ENCODE peak calls at places on chromosome 16, in seven cellular contexts. A is breast epithelium, N is PC-9, L is ovary, P is MM.1S, Q is adrenal gland, M is right cardiac atrium. D is an unnamed sample.

GRCh38 chr16:79618712-79619050 is 18.1 kb upstream of the MAF start:
- DNase-seq in L (no peak), Q (no peak), P (no peak), N (no peak), A (no peak), M (no peak), D (no peak)

GRCh38 chr16:83552193-83552592 is 255.6 kb upstream of the HSBP1 start:
- DNase-seq in Q (no peak), P (no peak), L (no peak), A (no peak), M (no peak), N (no peak), D (no peak)

GRCh38 chr16:12646490-12647274 is 157.0 kb downstream of the CPPED1 start:
- DNase-seq in N (no peak), Q (no peak), L (no peak), A (no peak), P (peak; percentile 6), M (peak; percentile 29), D (peak; percentile 6)

GRCh38 chr16:69566437-69567030 is 768 bp downstream of the NFAT5 start:
- DNase-seq in Q (peak; percentile 76), N (no peak), A (peak; percentile 58), P (peak; percentile 53), M (peak; percentile 75), L (peak; percentile 59), D (peak; percentile 17)

GRCh38 chr16:4879049-4879448 is 31.8 kb downstream of the UBN1 start:
- DNase-seq in P (no peak), N (no peak), L (no peak), M (no peak), A (no peak), Q (no peak), D (no peak)

GRCh38 chr16:23202166-23202565 is 19.6 kb downstream of the SCNN1G start:
- DNase-seq in M (no peak), A (no peak), P (no peak), N (no peak), L (no peak), Q (no peak), D (no peak)

GRCh38 chr16:9401173-9401572 is 309.7 kb downstream of the HAPSTR1 start:
- DNase-seq in P (no peak), A (no peak), L (no peak), M (no peak), N (no peak), Q (no peak), D (no peak)

GRCh38 chr16:49096191-49096945 is 185.3 kb downstream of the CBLN1 start:
- DNase-seq in Q (no peak), L (no peak), A (no peak), P (no peak), M (no peak), N (no peak), D (no peak)

GRCh38 chr16:4200000-4200780 is 41.7 kb downstream of the SRL start:
- DNase-seq in M (peak; percentile 63), A (peak; percentile 74), N (peak; percentile 73), L (peak; percentile 73), Q (peak; percentile 70), P (peak; percentile 47), D (peak; percentile 44)

GRCh38 chr16:2821483-2822157 is 4.6 kb downstream of the PRSS21 start:
- DNase-seq in M (no peak), P (no peak), A (peak; percentile 25), Q (no peak), L (no peak), N (no peak), D (no peak)

GRCh38 chr16:22161999-22162657 is at the start of gene SDR42E2:
- DNase-seq in N (no peak), L (no peak), Q (no peak), M (no peak), P (peak; percentile 53), A (no peak), D (peak; percentile 26)

GRCh38 chr16:3650631-3651265 is 3.7 kb upstream of the DNASE1 start:
- DNase-seq in P (no peak), A (peak; percentile 46), N (no peak), M (no peak), Q (no peak), L (no peak), D (no peak)

GRCh38 chr16:3698941-3699340 is 18.4 kb downstream of the TRAP1 start:
- DNase-seq in N (no peak), M (no peak), Q (no peak), A (no peak), L (no peak), P (no peak), D (no peak)

GRCh38 chr16:81585785-81586184 is 141.2 kb downstream of the CMIP start:
- DNase-seq in L (no peak), N (peak; percentile 32), M (no peak), Q (no peak), P (no peak), A (no peak), D (no peak)

GRCh38 chr16:81586421-81586820 is 141.8 kb downstream of the CMIP start:
- DNase-seq in P (no peak), A (no peak), Q (no peak), M (no peak), N (peak; percentile 81), L (no peak), D (no peak)

GRCh38 chr16:81583893-81584705 is 139.5 kb downstream of the CMIP start:
- DNase-seq in N (peak; percentile 24), P (no peak), Q (peak; percentile 83), A (no peak), L (no peak), M (no peak), D (no peak)

GRCh38 chr16:81581107-81581506 is 136.5 kb downstream of the CMIP start:
- DNase-seq in M (no peak), A (peak; percentile 66), Q (no peak), N (peak; percentile 100), P (no peak), L (no peak), D (no peak)

DNA sequence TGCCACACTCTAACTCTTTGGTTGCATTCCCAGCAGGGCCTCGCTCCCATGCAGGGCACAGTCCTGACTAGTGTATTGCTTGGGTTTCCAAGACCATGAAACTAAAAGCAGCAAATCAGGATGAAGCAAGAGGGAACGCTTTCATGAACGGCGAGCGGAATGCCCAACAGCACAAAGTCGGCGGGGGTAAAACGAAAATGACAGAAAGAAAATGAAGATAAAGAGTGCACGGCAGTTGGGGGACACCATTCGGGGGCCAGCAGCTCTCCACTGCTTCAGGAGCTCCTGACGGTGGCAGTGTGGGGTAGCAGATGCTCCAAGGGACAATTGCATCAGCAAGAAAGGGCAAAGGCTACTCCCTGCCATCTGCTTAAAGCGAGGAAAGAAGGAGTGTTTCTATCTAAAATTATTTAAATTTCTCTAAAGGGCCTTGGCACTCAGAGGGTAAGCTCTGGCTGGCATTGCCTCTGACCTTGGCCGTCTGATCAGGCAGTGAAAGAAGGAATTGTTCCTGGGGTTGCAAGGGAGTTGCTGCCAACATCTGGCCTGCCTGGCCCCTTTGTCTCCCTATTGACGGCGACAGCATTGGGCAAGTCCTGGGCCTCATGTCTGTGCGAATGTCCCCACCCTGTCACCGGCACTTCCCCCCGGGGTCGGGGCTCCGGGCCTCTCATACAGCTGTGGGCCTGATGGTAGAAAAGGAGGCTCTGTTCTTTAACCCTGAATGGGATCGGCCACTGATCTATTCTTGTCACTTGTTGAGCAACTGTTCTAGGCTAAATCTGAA is 138.2 kb downstream of the CMIP start:
- DNase-seq in P (no peak), M (peak; percentile 43), Q (peak; percentile 72), N (peak; percentile 9), A (no peak), L (no peak), D (no peak)
- H3K4me1 ChIP-seq in P (no peaks in the 10 kb centered on the region), M (peaks cover 4% of the 10 kb centered on the region), Q (peaks cover 26% of the 10 kb centered on the region), N (peaks cover 80% of the 10 kb centered on the region), A (peaks cover 9% of the 10 kb centered on the region), L (peaks cover 1% of the 10 kb centered on the region), D (no peaks in the 10 kb centered on the region)

GRCh38 chr16:54460254-54460860 is 173.8 kb upstream of the IRX3 start:
- DNase-seq in M (no peak), Q (no peak), N (no peak), A (no peak), P (no peak), L (no peak), D (no peak)

GRCh38 chr16:54462151-54462651 is 175.6 kb upstream of the IRX3 start:
- DNase-seq in M (no peak), L (no peak), A (no peak), Q (no peak), N (no peak), P (no peak), D (no peak)

GRCh38 chr16:54459509-54460235 is 173.1 kb upstream of the IRX3 start:
- DNase-seq in A (no peak), Q (no peak), M (no peak), N (no peak), L (no peak), P (no peak), D (no peak)

GRCh38 chr16:54465063-54465462 is 178.5 kb upstream of the IRX3 start:
- DNase-seq in A (no peak), P (no peak), Q (no peak), M (no peak), L (no peak), N (no peak), D (no peak)

DNA sequence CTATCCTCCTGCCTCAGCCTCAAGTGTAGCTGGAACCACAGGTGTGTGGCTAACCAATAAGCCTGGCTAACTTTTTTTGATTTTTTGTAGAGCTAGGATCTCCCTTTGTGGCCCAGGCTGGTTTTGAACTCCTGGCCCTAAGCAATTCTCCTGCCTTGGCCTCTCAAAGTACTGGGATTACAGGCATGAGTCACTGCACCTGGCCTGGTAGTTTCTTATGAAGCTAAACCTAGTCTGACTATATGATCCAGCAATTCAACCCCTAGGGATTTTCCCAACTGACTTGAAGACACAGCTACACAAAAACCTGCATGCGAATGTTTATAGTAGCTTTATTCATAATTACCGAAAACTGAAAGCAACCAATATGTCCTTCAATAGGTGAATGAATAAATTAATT is 176.2 kb upstream of the IRX3 start:
- DNase-seq in M (no peak), N (no peak), P (no peak), A (no peak), L (no peak), Q (no peak), D (no peak)
- H3K4me3 ChIP-seq in M (no peak overlapping the region), N (no peak overlapping the region), P (no peak overlapping the region), A (no peak overlapping the region), L (no peak overlapping the region), Q (no peak overlapping the region), D (no peak overlapping the region)

GRCh38 chr16:88282221-88283041 is 100.3 kb upstream of the ZNF469 start:
- DNase-seq in P (no peak), N (no peak), L (no peak), A (no peak), Q (no peak), M (no peak), D (no peak)
- H3K9me3 ChIP-seq in P (no peaks in the 10 kb centered on the region), N (peaks cover 15% of the 10 kb centered on the region), L (no peaks in the 10 kb centered on the region), A (peaks cover 20% of the 10 kb centered on the region), Q (no peaks in the 10 kb centered on the region), M (no peaks in the 10 kb centered on the region), D (peaks cover 6% of the 10 kb centered on the region)

DNA sequence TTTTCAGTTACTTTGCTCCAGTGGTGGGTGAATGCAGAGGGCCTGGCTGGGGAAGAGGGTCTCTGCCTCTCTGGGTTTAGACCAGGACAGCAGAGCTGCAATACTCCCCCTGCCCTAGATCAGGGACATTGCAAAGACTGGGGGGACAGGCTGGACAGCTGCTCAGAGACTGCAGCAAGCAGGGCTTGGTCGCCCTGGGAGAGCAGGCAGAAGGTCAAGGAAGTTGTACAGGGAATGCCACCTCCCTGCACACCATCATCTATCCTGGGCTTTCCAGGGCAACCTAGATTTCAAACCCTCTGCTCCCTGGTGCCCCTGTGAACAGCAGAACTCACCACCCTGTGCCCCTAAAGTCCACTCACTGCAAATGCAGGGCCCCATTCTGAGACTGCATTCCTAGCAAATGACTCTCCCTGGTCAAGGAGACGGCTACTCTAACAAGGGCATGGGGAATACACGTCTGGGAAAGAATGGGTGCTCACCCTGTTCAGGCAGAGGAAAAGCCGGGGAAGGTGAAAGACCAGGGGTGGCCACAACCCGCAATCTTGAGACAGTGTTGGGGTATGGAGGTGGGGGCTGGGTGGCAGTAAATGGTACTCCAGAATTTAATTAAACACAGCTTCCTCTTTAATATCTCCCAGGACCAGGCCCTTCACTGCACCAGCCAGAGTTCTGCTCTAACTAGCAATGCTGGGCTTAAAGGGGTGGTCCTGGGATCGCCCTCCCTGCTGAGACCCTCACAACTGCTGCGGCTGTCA is 1.0 kb downstream of the KIFC3 start:
- DNase-seq in L (peak; percentile 13), P (no peak), N (peak; percentile 84), A (no peak), M (no peak), Q (peak; percentile 57), D (no peak)
- H3K4me1 ChIP-seq in L (peaks cover 11% of the 10 kb centered on the region), P (peaks cover 14% of the 10 kb centered on the region), N (peaks cover 57% of the 10 kb centered on the region), A (no peaks in the 10 kb centered on the region), M (peaks cover 20% of the 10 kb centered on the region), Q (peaks cover 14% of the 10 kb centered on the region), D (peaks cover 5% of the 10 kb centered on the region)

D was measured in CD4-positive, CD25-positive, alpha-beta regulatory T cell.